ENCODE peak calls at places on chromosomes 1 and 21, in five cellular contexts. One of them, this sample, is unnamed.

GRCh38 chr1:17212009-17212408 is 7.1 kb downstream of the PADI1 start:
- DNase-seq in fibroblast of mammary gland: no peak
- DNase-seq in cardiac muscle cell: no peak
- DNase-seq in IMR-90: no peak
- DNase-seq in neural progenitor cell: no peak
- DNase-seq in this sample: no peak

GRCh38 chr1:36831171-36831810 is 203.0 kb downstream of the GRIK3 start:
- DNase-seq in fibroblast of mammary gland: no peak
- DNase-seq in cardiac muscle cell: no peak
- DNase-seq in IMR-90: no peak
- DNase-seq in neural progenitor cell: no peak
- DNase-seq in this sample: no peak

GRCh38 chr1:169525391-169525790 is 39.6 kb upstream of the SLC19A2 start:
- DNase-seq in fibroblast of mammary gland: no peak
- DNase-seq in cardiac muscle cell: no peak
- DNase-seq in IMR-90: no peak
- DNase-seq in neural progenitor cell: no peak
- DNase-seq in this sample: no peak

GRCh38 chr1:182754915-182755314 is 34.7 kb upstream of the NPL start:
- DNase-seq in fibroblast of mammary gland: no peak
- DNase-seq in cardiac muscle cell: no peak
- DNase-seq in IMR-90: no peak
- DNase-seq in neural progenitor cell: no peak
- DNase-seq in this sample: peak; percentile 56

GRCh38 chr1:39754026-39754569 is 15.4 kb downstream of the PPIE start:
- DNase-seq in fibroblast of mammary gland: peak; percentile 50
- DNase-seq in cardiac muscle cell: no peak
- DNase-seq in IMR-90: peak; percentile 61
- DNase-seq in neural progenitor cell: no peak
- DNase-seq in this sample: no peak

GRCh38 chr1:196377811-196378210 is 230.4 kb downstream of the KCNT2 start:
- DNase-seq in fibroblast of mammary gland: no peak
- DNase-seq in cardiac muscle cell: no peak
- DNase-seq in IMR-90: no peak
- DNase-seq in neural progenitor cell: no peak
- DNase-seq in this sample: peak; percentile 40

GRCh38 chr1:16980473-16981268 is at the start of gene MFAP2:
- DNase-seq in fibroblast of mammary gland: peak; percentile 38
- DNase-seq in cardiac muscle cell: peak; percentile 60
- DNase-seq in IMR-90: no peak
- DNase-seq in neural progenitor cell: peak; percentile 72
- DNase-seq in this sample: peak; percentile 46

GRCh38 chr1:21921100-21921875 is 15.8 kb downstream of the HSPG2 start:
- DNase-seq in fibroblast of mammary gland: no peak
- DNase-seq in cardiac muscle cell: no peak
- DNase-seq in IMR-90: no peak
- DNase-seq in neural progenitor cell: no peak
- DNase-seq in this sample: no peak

GRCh38 chr1:8427493-8427892 is 109.6 kb downstream of the SLC45A1 start:
- DNase-seq in fibroblast of mammary gland: no peak
- DNase-seq in cardiac muscle cell: no peak
- DNase-seq in IMR-90: no peak
- DNase-seq in neural progenitor cell: no peak
- DNase-seq in this sample: no peak

GRCh38 chr1:108149796-108150467 is 50.2 kb downstream of the SLC25A24 start:
- DNase-seq in fibroblast of mammary gland: no peak
- DNase-seq in cardiac muscle cell: peak; percentile 35
- DNase-seq in IMR-90: peak; percentile 46
- DNase-seq in neural progenitor cell: no peak
- DNase-seq in this sample: no peak

GRCh38 chr21:28743723-28744122 is 249.0 kb downstream of the LTN1 start:
- DNase-seq in fibroblast of mammary gland: no peak
- DNase-seq in cardiac muscle cell: no peak
- DNase-seq in IMR-90: no peak
- DNase-seq in neural progenitor cell: no peak
- DNase-seq in this sample: no peak

GRCh38 chr21:28738882-28739281 is 253.8 kb downstream of the LTN1 start:
- DNase-seq in fibroblast of mammary gland: no peak
- DNase-seq in cardiac muscle cell: no peak
- DNase-seq in IMR-90: no peak
- DNase-seq in neural progenitor cell: no peak
- DNase-seq in this sample: no peak

GRCh38 chr21:28746166-28746565 is 246.5 kb downstream of the LTN1 start:
- DNase-seq in fibroblast of mammary gland: no peak
- DNase-seq in cardiac muscle cell: no peak
- DNase-seq in IMR-90: peak; percentile 16
- DNase-seq in neural progenitor cell: no peak
- DNase-seq in this sample: peak; percentile 55

GRCh38 chr21:28745131-28746055 is 247.3 kb downstream of the LTN1 start:
- DNase-seq in fibroblast of mammary gland: peak; percentile 94
- DNase-seq in cardiac muscle cell: peak; percentile 94
- DNase-seq in IMR-90: peak; percentile 94
- DNase-seq in neural progenitor cell: peak; percentile 76
- DNase-seq in this sample: peak; percentile 87

GRCh38 chr21:28742527-28742926 is 250.2 kb downstream of the LTN1 start:
- DNase-seq in fibroblast of mammary gland: peak; percentile 74
- DNase-seq in cardiac muscle cell: peak; percentile 72
- DNase-seq in IMR-90: peak; percentile 76
- DNase-seq in neural progenitor cell: no peak
- DNase-seq in this sample: peak; percentile 54
- TF ChIP-seq CTCF in fibroblast of mammary gland: peak; percentile 45
- TF ChIP-seq CTCF in cardiac muscle cell: peak; percentile 32
- TF ChIP-seq CTCF in IMR-90: peak; percentile 75
- TF ChIP-seq CTCF in neural progenitor cell: peak; percentile 25
- TF ChIP-seq CTCF in this sample: peak; percentile 35

GRCh38 chr1:89996415-89997110 is 1.7 kb downstream of the ZNF326 start:
- DNase-seq in fibroblast of mammary gland: no peak
- DNase-seq in cardiac muscle cell: no peak
- DNase-seq in IMR-90: no peak
- DNase-seq in neural progenitor cell: no peak
- DNase-seq in this sample: no peak

GRCh38 chr1:90000934-90001676 is 6.2 kb downstream of the ZNF326 start:
- DNase-seq in fibroblast of mammary gland: no peak
- DNase-seq in cardiac muscle cell: no peak
- DNase-seq in IMR-90: no peak
- DNase-seq in neural progenitor cell: no peak
- DNase-seq in this sample: no peak

GRCh38 chr1:89998306-89998705 is 3.4 kb downstream of the ZNF326 start:
- DNase-seq in fibroblast of mammary gland: peak; percentile 67
- DNase-seq in cardiac muscle cell: no peak
- DNase-seq in IMR-90: peak; percentile 34
- DNase-seq in neural progenitor cell: no peak
- DNase-seq in this sample: no peak

GRCh38 chr1:89999208-89999607 is 4.3 kb downstream of the ZNF326 start:
- DNase-seq in fibroblast of mammary gland: no peak
- DNase-seq in cardiac muscle cell: no peak
- DNase-seq in IMR-90: no peak
- DNase-seq in neural progenitor cell: no peak
- DNase-seq in this sample: no peak

DNA sequence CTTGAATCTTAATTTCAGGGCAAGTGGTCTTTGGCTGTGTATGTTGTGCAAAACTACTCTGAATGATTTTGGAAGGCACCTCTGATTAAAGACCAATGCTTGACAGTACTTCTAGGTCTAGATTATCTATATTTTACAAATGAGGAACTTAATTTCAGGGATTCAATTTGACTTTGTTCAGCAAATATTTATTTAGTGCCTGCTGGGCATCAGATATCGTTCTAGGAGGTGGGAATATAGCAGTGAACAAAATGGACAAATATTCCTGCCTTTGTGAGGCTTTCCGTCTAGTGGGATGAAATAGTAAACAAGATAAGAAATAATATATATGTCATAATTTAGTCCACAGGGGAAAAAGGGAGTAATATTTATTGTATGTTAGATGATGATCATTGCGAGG is 4.7 kb downstream of the ZNF326 start:
- DNase-seq in fibroblast of mammary gland: no peak
- DNase-seq in cardiac muscle cell: no peak
- DNase-seq in IMR-90: no peak
- DNase-seq in neural progenitor cell: no peak
- DNase-seq in this sample: no peak
- TF ChIP-seq CTCF in fibroblast of mammary gland: no peak
- TF ChIP-seq CTCF in cardiac muscle cell: no peak
- TF ChIP-seq CTCF in IMR-90: no peak
- TF ChIP-seq CTCF in neural progenitor cell: no peak
- TF ChIP-seq CTCF in this sample: no peak

GRCh38 chr1:29233693-29234092 is 2.6 kb upstream of the PTPRU start:
- DNase-seq in fibroblast of mammary gland: no peak
- DNase-seq in cardiac muscle cell: no peak
- DNase-seq in IMR-90: no peak
- DNase-seq in neural progenitor cell: no peak
- DNase-seq in this sample: no peak

GRCh38 chr1:29227511-29227910 is 3.2 kb downstream of the MECR start:
- DNase-seq in fibroblast of mammary gland: no peak
- DNase-seq in cardiac muscle cell: no peak
- DNase-seq in IMR-90: no peak
- DNase-seq in neural progenitor cell: no peak
- DNase-seq in this sample: peak; percentile 72

GRCh38 chr1:29230204-29230552 is 556 bp downstream of the MECR start:
- DNase-seq in fibroblast of mammary gland: no peak
- DNase-seq in cardiac muscle cell: no peak
- DNase-seq in IMR-90: no peak
- DNase-seq in neural progenitor cell: no peak
- DNase-seq in this sample: no peak

GRCh38 chr1:29234471-29234870 is 1.9 kb upstream of the PTPRU start:
- DNase-seq in fibroblast of mammary gland: no peak
- DNase-seq in cardiac muscle cell: no peak
- DNase-seq in IMR-90: no peak
- DNase-seq in neural progenitor cell: no peak
- DNase-seq in this sample: no peak

GRCh38 chr1:29230553-29231378 is at the start of gene MECR:
- DNase-seq in fibroblast of mammary gland: peak; percentile 89
- DNase-seq in cardiac muscle cell: peak; percentile 95
- DNase-seq in IMR-90: peak; percentile 89
- DNase-seq in neural progenitor cell: peak; percentile 95
- DNase-seq in this sample: peak; percentile 94
- TF ChIP-seq CTCF in fibroblast of mammary gland: no peak
- TF ChIP-seq CTCF in cardiac muscle cell: peak; percentile 22
- TF ChIP-seq CTCF in IMR-90: peak; percentile 18
- TF ChIP-seq CTCF in neural progenitor cell: peak; percentile 35
- TF ChIP-seq CTCF in this sample: peak; percentile 24

GRCh38 chr21:36035381-36035791 is 24.9 kb downstream of the SETD4 start:
- DNase-seq in fibroblast of mammary gland: no peak
- DNase-seq in cardiac muscle cell: no peak
- DNase-seq in IMR-90: no peak
- DNase-seq in neural progenitor cell: peak; percentile 52
- DNase-seq in this sample: no peak
- TF ChIP-seq CTCF in fibroblast of mammary gland: no peak
- TF ChIP-seq CTCF in cardiac muscle cell: no peak
- TF ChIP-seq CTCF in IMR-90: no peak
- TF ChIP-seq CTCF in neural progenitor cell: peak; percentile 27
- TF ChIP-seq CTCF in this sample: no peak

GRCh38 chr1:90132306-90132705 is 137.4 kb downstream of the ZNF326 start:
- DNase-seq in fibroblast of mammary gland: no peak
- DNase-seq in cardiac muscle cell: no peak
- DNase-seq in IMR-90: no peak
- DNase-seq in neural progenitor cell: no peak
- DNase-seq in this sample: no peak

GRCh38 chr1:90127288-90127953 is 132.5 kb downstream of the ZNF326 start:
- DNase-seq in fibroblast of mammary gland: no peak
- DNase-seq in cardiac muscle cell: no peak
- DNase-seq in IMR-90: no peak
- DNase-seq in neural progenitor cell: no peak
- DNase-seq in this sample: no peak

GRCh38 chr1:90135306-90135705 is 140.4 kb downstream of the ZNF326 start:
- DNase-seq in fibroblast of mammary gland: peak; percentile 1
- DNase-seq in cardiac muscle cell: peak; percentile 12
- DNase-seq in IMR-90: no peak
- DNase-seq in neural progenitor cell: no peak
- DNase-seq in this sample: no peak

DNA sequence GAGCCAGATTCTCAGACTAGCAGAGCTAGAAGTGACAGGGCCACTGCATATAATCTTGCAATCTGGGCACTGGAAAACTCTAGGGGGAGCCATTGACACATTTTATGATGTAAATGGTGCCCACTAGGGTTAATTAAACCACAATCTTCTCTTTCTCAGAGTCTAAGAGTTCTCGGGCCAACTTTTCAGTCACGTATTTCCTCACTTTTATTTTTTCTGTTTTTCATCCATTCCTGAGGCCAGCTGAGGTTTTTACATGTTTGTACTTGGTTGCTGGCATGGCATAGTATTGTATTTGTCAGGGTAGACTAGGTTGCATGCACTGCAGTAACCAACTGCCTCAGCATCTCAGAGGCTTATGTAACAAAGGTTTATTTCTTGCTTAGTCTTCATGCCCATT is 138.2 kb downstream of the ZNF326 start:
- DNase-seq in fibroblast of mammary gland: peak; percentile 23
- DNase-seq in cardiac muscle cell: peak; percentile 61
- DNase-seq in IMR-90: peak; percentile 3
- DNase-seq in neural progenitor cell: peak; percentile 80
- DNase-seq in this sample: peak; percentile 61
- TF ChIP-seq CTCF in fibroblast of mammary gland: peak; percentile 35
- TF ChIP-seq CTCF in cardiac muscle cell: peak; percentile 48
- TF ChIP-seq CTCF in IMR-90: peak; percentile 32
- TF ChIP-seq CTCF in neural progenitor cell: peak; percentile 82
- TF ChIP-seq CTCF in this sample: peak; percentile 66

GRCh38 chr1:225318706-225319575 is 108.9 kb downstream of the LBR start:
- DNase-seq in fibroblast of mammary gland: peak; percentile 53
- DNase-seq in cardiac muscle cell: peak; percentile 65
- DNase-seq in IMR-90: peak; percentile 36
- DNase-seq in neural progenitor cell: peak; percentile 66
- DNase-seq in this sample: peak; percentile 63
- TF ChIP-seq CTCF in fibroblast of mammary gland: peak; percentile 94
- TF ChIP-seq CTCF in cardiac muscle cell: peak; percentile 82
- TF ChIP-seq CTCF in IMR-90: peak; percentile 66
- TF ChIP-seq CTCF in neural progenitor cell: peak; percentile 81
- TF ChIP-seq CTCF in this sample: peak; percentile 93

DNA sequence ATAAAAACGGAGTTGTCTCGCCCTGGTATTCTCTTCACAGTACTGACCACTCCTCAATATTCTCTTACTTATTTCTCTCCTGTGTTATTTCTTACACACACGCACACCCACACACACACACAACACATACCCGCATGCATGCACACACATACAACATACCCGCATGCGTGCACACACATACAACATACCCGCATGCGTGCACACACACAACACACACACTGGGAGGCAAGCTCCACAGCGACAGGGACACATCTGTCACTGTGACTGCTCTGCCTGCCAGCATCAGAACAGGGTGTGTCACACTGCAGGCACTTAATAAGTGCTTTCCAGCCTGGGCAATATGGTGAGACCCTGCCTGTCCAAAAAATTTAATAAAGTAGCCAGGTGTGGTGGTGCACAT is 20.8 kb upstream of the DDOST start:
- DNase-seq in fibroblast of mammary gland: no peak
- DNase-seq in cardiac muscle cell: no peak
- DNase-seq in IMR-90: no peak
- DNase-seq in neural progenitor cell: no peak
- DNase-seq in this sample: no peak
- TF ChIP-seq CTCF in fibroblast of mammary gland: no peak
- TF ChIP-seq CTCF in cardiac muscle cell: no peak
- TF ChIP-seq CTCF in IMR-90: no peak
- TF ChIP-seq CTCF in neural progenitor cell: no peak
- TF ChIP-seq CTCF in this sample: no peak

DNA sequence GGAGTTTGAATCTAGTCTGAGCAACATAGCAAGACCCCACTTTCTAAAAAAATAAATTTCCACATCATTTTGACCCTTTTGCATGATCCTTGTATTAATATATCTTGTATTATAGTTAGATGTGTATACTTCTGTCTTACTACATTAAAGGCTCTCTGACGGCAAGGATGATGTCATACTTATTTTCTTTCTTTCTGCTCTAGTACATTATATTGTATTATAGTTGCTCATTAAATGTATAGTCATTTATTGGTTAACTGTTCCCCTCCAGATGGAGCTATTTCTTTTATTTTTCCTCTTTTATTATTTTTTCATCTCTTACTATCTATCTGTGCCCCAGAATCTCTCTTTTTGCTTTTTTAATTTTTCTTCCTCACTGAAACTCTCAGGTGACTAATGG is 15.0 kb upstream of the OLFML2B start:
- DNase-seq in fibroblast of mammary gland: no peak
- DNase-seq in cardiac muscle cell: no peak
- DNase-seq in IMR-90: no peak
- DNase-seq in neural progenitor cell: no peak
- DNase-seq in this sample: no peak
- TF ChIP-seq CTCF in fibroblast of mammary gland: no peak
- TF ChIP-seq CTCF in cardiac muscle cell: no peak
- TF ChIP-seq CTCF in IMR-90: no peak
- TF ChIP-seq CTCF in neural progenitor cell: no peak
- TF ChIP-seq CTCF in this sample: no peak